ENCODE peak calls at places on chromosome 3, in ten cellular contexts. One of them, this sample, is unnamed.

GRCh38 chr3:66962624-66963023 is 35.5 kb upstream of the KBTBD8 start:
- DNase-seq in fibroblast of mammary gland: no peak
- DNase-seq in adrenal gland: no peak
- DNase-seq in lower leg skin: no peak
- DNase-seq in B cell: no peak
- DNase-seq in cardiac muscle cell: no peak
- DNase-seq in RWPE1: no peak
- DNase-seq in cardiac fibroblast: no peak
- DNase-seq in pancreas: no peak
- DNase-seq in BJ: no peak
- DNase-seq in this sample: no peak

GRCh38 chr3:117105650-117106049 is 396.1 kb downstream of the TUSC7 start:
- DNase-seq in lower leg skin: no peak
- DNase-seq in pancreas: no peak
- DNase-seq in adrenal gland: no peak
- DNase-seq in BJ: no peak
- DNase-seq in cardiac fibroblast: no peak
- DNase-seq in fibroblast of mammary gland: peak; percentile 83
- DNase-seq in RWPE1: no peak
- DNase-seq in cardiac muscle cell: no peak
- DNase-seq in B cell: no peak
- DNase-seq in this sample: no peak

GRCh38 chr3:9105421-9105820 is 142.1 kb upstream of the RAD18 start:
- DNase-seq in pancreas: no peak
- DNase-seq in fibroblast of mammary gland: peak; percentile 57
- DNase-seq in B cell: no peak
- DNase-seq in BJ: no peak
- DNase-seq in RWPE1: no peak
- DNase-seq in cardiac muscle cell: peak; percentile 4
- DNase-seq in lower leg skin: no peak
- DNase-seq in adrenal gland: no peak
- DNase-seq in cardiac fibroblast: no peak
- DNase-seq in this sample: no peak

GRCh38 chr3:71247221-71247947 is 336.1 kb downstream of the FOXP1 start:
- DNase-seq in cardiac fibroblast: no peak
- DNase-seq in fibroblast of mammary gland: peak; percentile 66
- DNase-seq in RWPE1: peak; percentile 65
- DNase-seq in pancreas: peak; percentile 37
- DNase-seq in lower leg skin: no peak
- DNase-seq in adrenal gland: peak; percentile 29
- DNase-seq in B cell: no peak
- DNase-seq in cardiac muscle cell: peak; percentile 44
- DNase-seq in BJ: no peak
- DNase-seq in this sample: no peak

GRCh38 chr3:177781686-177782161 is 584.4 kb upstream of the TBL1XR1 start:
- DNase-seq in pancreas: no peak
- DNase-seq in fibroblast of mammary gland: peak; percentile 76
- DNase-seq in cardiac muscle cell: peak; percentile 91
- DNase-seq in adrenal gland: peak; percentile 76
- DNase-seq in lower leg skin: peak; percentile 66
- DNase-seq in B cell: no peak
- DNase-seq in BJ: no peak
- DNase-seq in RWPE1: no peak
- DNase-seq in cardiac fibroblast: peak; percentile 95
- DNase-seq in this sample: no peak

GRCh38 chr3:9553021-9553948 is at the start of gene LHFPL4:
- DNase-seq in RWPE1: peak; percentile 12
- DNase-seq in cardiac fibroblast: no peak
- DNase-seq in pancreas: no peak
- DNase-seq in cardiac muscle cell: no peak
- DNase-seq in adrenal gland: no peak
- DNase-seq in lower leg skin: no peak
- DNase-seq in B cell: peak; percentile 47
- DNase-seq in fibroblast of mammary gland: no peak
- DNase-seq in BJ: no peak
- DNase-seq in this sample: no peak

GRCh38 chr3:196207159-196207832 is 3.9 kb downstream of the ZDHHC19 start:
- DNase-seq in fibroblast of mammary gland: no peak
- DNase-seq in pancreas: peak; percentile 52
- DNase-seq in BJ: no peak
- DNase-seq in cardiac muscle cell: no peak
- DNase-seq in RWPE1: no peak
- DNase-seq in B cell: peak; percentile 80
- DNase-seq in lower leg skin: no peak
- DNase-seq in cardiac fibroblast: no peak
- DNase-seq in adrenal gland: peak; percentile 48
- DNase-seq in this sample: no peak

GRCh38 chr3:47541583-47542108 is 28.1 kb upstream of the ELP6 start:
- DNase-seq in fibroblast of mammary gland: no peak
- DNase-seq in cardiac fibroblast: no peak
- DNase-seq in B cell: no peak
- DNase-seq in cardiac muscle cell: no peak
- DNase-seq in lower leg skin: no peak
- DNase-seq in RWPE1: no peak
- DNase-seq in pancreas: no peak
- DNase-seq in adrenal gland: no peak
- DNase-seq in BJ: no peak
- DNase-seq in this sample: no peak

GRCh38 chr3:535566-536416 is 339.2 kb downstream of the CHL1 start:
- DNase-seq in BJ: no peak
- DNase-seq in B cell: no peak
- DNase-seq in pancreas: peak; percentile 71
- DNase-seq in RWPE1: no peak
- DNase-seq in adrenal gland: no peak
- DNase-seq in lower leg skin: no peak
- DNase-seq in cardiac fibroblast: peak; percentile 6
- DNase-seq in fibroblast of mammary gland: peak; percentile 22
- DNase-seq in cardiac muscle cell: peak; percentile 22
- DNase-seq in this sample: no peak

GRCh38 chr3:146040630-146041029 is 120.4 kb downstream of the PLOD2 start:
- DNase-seq in RWPE1: no peak
- DNase-seq in B cell: no peak
- DNase-seq in lower leg skin: no peak
- DNase-seq in BJ: no peak
- DNase-seq in cardiac fibroblast: no peak
- DNase-seq in cardiac muscle cell: no peak
- DNase-seq in adrenal gland: no peak
- DNase-seq in pancreas: no peak
- DNase-seq in fibroblast of mammary gland: no peak
- DNase-seq in this sample: no peak

GRCh38 chr3:170054204-170054603 is 16.4 kb downstream of the GPR160 start:
- DNase-seq in fibroblast of mammary gland: no peak
- DNase-seq in adrenal gland: no peak
- DNase-seq in RWPE1: peak; percentile 21
- DNase-seq in pancreas: no peak
- DNase-seq in lower leg skin: no peak
- DNase-seq in BJ: no peak
- DNase-seq in cardiac fibroblast: peak; percentile 30
- DNase-seq in cardiac muscle cell: no peak
- DNase-seq in B cell: peak; percentile 36
- DNase-seq in this sample: no peak

GRCh38 chr3:169764164-169764452 is 752 bp downstream of the TERC start:
- DNase-seq in fibroblast of mammary gland: peak; percentile 60
- DNase-seq in BJ: no peak
- DNase-seq in cardiac muscle cell: peak; percentile 83
- DNase-seq in RWPE1: no peak
- DNase-seq in B cell: peak; percentile 60
- DNase-seq in lower leg skin: no peak
- DNase-seq in cardiac fibroblast: peak; percentile 74
- DNase-seq in adrenal gland: peak; percentile 64
- DNase-seq in pancreas: no peak
- DNase-seq in this sample: no peak

GRCh38 chr3:58234516-58234931 is 3.1 kb upstream of the ABHD6 start:
- DNase-seq in fibroblast of mammary gland: peak; percentile 56
- DNase-seq in RWPE1: no peak
- DNase-seq in lower leg skin: no peak
- DNase-seq in BJ: no peak
- DNase-seq in B cell: no peak
- DNase-seq in adrenal gland: peak; percentile 33
- DNase-seq in pancreas: no peak
- DNase-seq in cardiac muscle cell: peak; percentile 25
- DNase-seq in cardiac fibroblast: no peak
- DNase-seq in this sample: no peak

GRCh38 chr3:188853896-188854295 is 317.9 kb upstream of the TPRG1 start:
- DNase-seq in BJ: no peak
- DNase-seq in cardiac fibroblast: peak; percentile 72
- DNase-seq in cardiac muscle cell: peak; percentile 68
- DNase-seq in fibroblast of mammary gland: peak; percentile 55
- DNase-seq in B cell: no peak
- DNase-seq in RWPE1: no peak
- DNase-seq in pancreas: no peak
- DNase-seq in lower leg skin: no peak
- DNase-seq in adrenal gland: no peak
- DNase-seq in this sample: no peak
- TF ChIP-seq CTCF in BJ: no peak
- TF ChIP-seq CTCF in cardiac fibroblast: no peak
- TF ChIP-seq CTCF in cardiac muscle cell: no peak
- TF ChIP-seq CTCF in fibroblast of mammary gland: no peak
- TF ChIP-seq CTCF in B cell: no peak
- TF ChIP-seq CTCF in RWPE1: no peak
- TF ChIP-seq CTCF in pancreas: no peak
- TF ChIP-seq CTCF in lower leg skin: no peak
- TF ChIP-seq CTCF in adrenal gland: no peak
- TF ChIP-seq CTCF in this sample: no peak

GRCh38 chr3:28844688-28845324 is 436.1 kb upstream of the RBMS3 start:
- DNase-seq in RWPE1: no peak
- DNase-seq in fibroblast of mammary gland: no peak
- DNase-seq in pancreas: no peak
- DNase-seq in cardiac muscle cell: no peak
- DNase-seq in lower leg skin: no peak
- DNase-seq in BJ: no peak
- DNase-seq in B cell: no peak
- DNase-seq in cardiac fibroblast: no peak
- DNase-seq in adrenal gland: no peak
- DNase-seq in this sample: no peak
- TF ChIP-seq CTCF in RWPE1: no peak
- TF ChIP-seq CTCF in fibroblast of mammary gland: no peak
- TF ChIP-seq CTCF in pancreas: no peak
- TF ChIP-seq CTCF in cardiac muscle cell: no peak
- TF ChIP-seq CTCF in lower leg skin: no peak
- TF ChIP-seq CTCF in BJ: no peak
- TF ChIP-seq CTCF in B cell: no peak
- TF ChIP-seq CTCF in cardiac fibroblast: no peak
- TF ChIP-seq CTCF in adrenal gland: no peak
- TF ChIP-seq CTCF in this sample: no peak

GRCh38 chr3:186511702-186512101 is 32.5 kb downstream of the CRYGS start:
- DNase-seq in B cell: no peak
- DNase-seq in adrenal gland: no peak
- DNase-seq in fibroblast of mammary gland: no peak
- DNase-seq in cardiac fibroblast: no peak
- DNase-seq in cardiac muscle cell: no peak
- DNase-seq in RWPE1: no peak
- DNase-seq in lower leg skin: no peak
- DNase-seq in BJ: no peak
- DNase-seq in pancreas: no peak
- DNase-seq in this sample: no peak

GRCh38 chr3:186515115-186515514 is 29.1 kb downstream of the CRYGS start:
- DNase-seq in BJ: no peak
- DNase-seq in adrenal gland: no peak
- DNase-seq in fibroblast of mammary gland: no peak
- DNase-seq in pancreas: no peak
- DNase-seq in cardiac muscle cell: no peak
- DNase-seq in B cell: no peak
- DNase-seq in RWPE1: no peak
- DNase-seq in lower leg skin: no peak
- DNase-seq in cardiac fibroblast: no peak
- DNase-seq in this sample: no peak

GRCh38 chr3:186516645-186517044 is 27.5 kb downstream of the CRYGS start:
- DNase-seq in cardiac fibroblast: no peak
- DNase-seq in cardiac muscle cell: no peak
- DNase-seq in adrenal gland: no peak
- DNase-seq in RWPE1: no peak
- DNase-seq in lower leg skin: no peak
- DNase-seq in pancreas: no peak
- DNase-seq in B cell: no peak
- DNase-seq in BJ: no peak
- DNase-seq in fibroblast of mammary gland: no peak
- DNase-seq in this sample: no peak

GRCh38 chr3:186512570-186513302 is 31.4 kb downstream of the CRYGS start:
- DNase-seq in BJ: no peak
- DNase-seq in pancreas: no peak
- DNase-seq in fibroblast of mammary gland: no peak
- DNase-seq in cardiac muscle cell: no peak
- DNase-seq in B cell: no peak
- DNase-seq in RWPE1: no peak
- DNase-seq in cardiac fibroblast: no peak
- DNase-seq in lower leg skin: no peak
- DNase-seq in adrenal gland: no peak
- DNase-seq in this sample: no peak

GRCh38 chr3:186514296-186515002 is 29.7 kb downstream of the CRYGS start:
- DNase-seq in cardiac fibroblast: no peak
- DNase-seq in RWPE1: no peak
- DNase-seq in B cell: no peak
- DNase-seq in fibroblast of mammary gland: no peak
- DNase-seq in pancreas: no peak
- DNase-seq in lower leg skin: no peak
- DNase-seq in cardiac muscle cell: no peak
- DNase-seq in BJ: no peak
- DNase-seq in adrenal gland: no peak
- DNase-seq in this sample: no peak
- TF ChIP-seq CTCF in cardiac fibroblast: peak; percentile 50
- TF ChIP-seq CTCF in RWPE1: peak; percentile 7
- TF ChIP-seq CTCF in B cell: peak; percentile 21
- TF ChIP-seq CTCF in fibroblast of mammary gland: peak; percentile 39
- TF ChIP-seq CTCF in pancreas: no peak
- TF ChIP-seq CTCF in lower leg skin: no peak
- TF ChIP-seq CTCF in cardiac muscle cell: peak; percentile 32
- TF ChIP-seq CTCF in BJ: peak; percentile 28
- TF ChIP-seq CTCF in adrenal gland: peak; percentile 29
- TF ChIP-seq CTCF in this sample: peak; percentile 61

GRCh38 chr3:53267766-53268165 is 11.9 kb upstream of the TKT start:
- DNase-seq in BJ: no peak
- DNase-seq in cardiac fibroblast: no peak
- DNase-seq in pancreas: no peak
- DNase-seq in B cell: no peak
- DNase-seq in RWPE1: no peak
- DNase-seq in fibroblast of mammary gland: no peak
- DNase-seq in adrenal gland: no peak
- DNase-seq in lower leg skin: no peak
- DNase-seq in cardiac muscle cell: no peak
- DNase-seq in this sample: no peak

GRCh38 chr3:53273271-53273670 is 17.4 kb upstream of the TKT start:
- DNase-seq in B cell: no peak
- DNase-seq in cardiac fibroblast: no peak
- DNase-seq in RWPE1: no peak
- DNase-seq in pancreas: no peak
- DNase-seq in cardiac muscle cell: no peak
- DNase-seq in fibroblast of mammary gland: no peak
- DNase-seq in lower leg skin: no peak
- DNase-seq in BJ: no peak
- DNase-seq in adrenal gland: no peak
- DNase-seq in this sample: no peak

GRCh38 chr3:53264718-53265117 is 8.9 kb upstream of the TKT start:
- DNase-seq in RWPE1: no peak
- DNase-seq in cardiac muscle cell: no peak
- DNase-seq in pancreas: peak; percentile 34
- DNase-seq in cardiac fibroblast: no peak
- DNase-seq in lower leg skin: no peak
- DNase-seq in fibroblast of mammary gland: no peak
- DNase-seq in adrenal gland: no peak
- DNase-seq in BJ: no peak
- DNase-seq in B cell: no peak
- DNase-seq in this sample: no peak

GRCh38 chr3:53274938-53275666 is 19.3 kb upstream of the TKT start:
- DNase-seq in fibroblast of mammary gland: no peak
- DNase-seq in B cell: no peak
- DNase-seq in cardiac muscle cell: no peak
- DNase-seq in lower leg skin: no peak
- DNase-seq in adrenal gland: no peak
- DNase-seq in BJ: no peak
- DNase-seq in RWPE1: no peak
- DNase-seq in pancreas: no peak
- DNase-seq in cardiac fibroblast: no peak
- DNase-seq in this sample: no peak

GRCh38 chr3:53269888-53270880 is 14.4 kb upstream of the TKT start:
- DNase-seq in lower leg skin: peak; percentile 83
- DNase-seq in fibroblast of mammary gland: peak; percentile 96
- DNase-seq in pancreas: peak; percentile 86
- DNase-seq in RWPE1: peak; percentile 97
- DNase-seq in cardiac muscle cell: peak; percentile 96
- DNase-seq in BJ: peak; percentile 94
- DNase-seq in cardiac fibroblast: peak; percentile 98
- DNase-seq in B cell: no peak
- DNase-seq in adrenal gland: peak; percentile 92
- DNase-seq in this sample: peak; percentile 78
- TF ChIP-seq CTCF in lower leg skin: no peak
- TF ChIP-seq CTCF in fibroblast of mammary gland: no peak
- TF ChIP-seq CTCF in pancreas: no peak
- TF ChIP-seq CTCF in RWPE1: no peak
- TF ChIP-seq CTCF in cardiac muscle cell: peak; percentile 6
- TF ChIP-seq CTCF in BJ: no peak
- TF ChIP-seq CTCF in cardiac fibroblast: no peak
- TF ChIP-seq CTCF in B cell: no peak
- TF ChIP-seq CTCF in adrenal gland: no peak
- TF ChIP-seq CTCF in this sample: no peak